ENCODE peak calls at places on chromosomes 4 and X, in seven cellular contexts. V, N, M, J, B, P and H are unnamed samples.
A peak's percentile ranks its signal among the peaks of the same experiment; 100 is the strongest.

GRCh38 chrX:106894978-106895452 is 8.1 kb downstream of the RIPPLY1 start:
- DNase-seq in V (peak; percentile 65), N (no peak), M (no peak), J (no peak), B (no peak), P (peak; percentile 7), H (no peak)

GRCh38 chrX:44025611-44026010 is 52.4 kb upstream of the NDP start:
- DNase-seq in V (no peak), N (no peak), M (no peak), J (no peak), B (no peak), P (no peak), H (no peak)

GRCh38 chrX:104922206-104922621 is 298.3 kb downstream of the TEX13A start:
- DNase-seq in V (no peak), N (peak; percentile 80), M (no peak), J (peak; percentile 28), B (peak; percentile 67), P (peak; percentile 17), H (peak; percentile 70)

GRCh38 chr4:166172619-166173018 is 299.6 kb downstream of the TLL1 start:
- DNase-seq in V (no peak), N (no peak), M (no peak), J (no peak), B (no peak), P (no peak), H (no peak)

GRCh38 chrX:150692296-150692695 is 900 bp upstream of the MTMR1 start:
- DNase-seq in V (no peak), N (no peak), M (no peak), J (no peak), B (no peak), P (no peak), H (no peak)

GRCh38 chrX:45758319-45758718 is 557.6 kb upstream of the DIPK2B start:
- DNase-seq in V (no peak), N (no peak), M (no peak), J (no peak), B (no peak), P (no peak), H (no peak)

GRCh38 chr4:19254476-19254875 is 997.2 kb upstream of the SLIT2 start:
- DNase-seq in V (no peak), N (no peak), M (no peak), J (no peak), B (no peak), P (no peak), H (no peak)

GRCh38 chr4:3495341-3495975 is 32.4 kb downstream of the DOK7 start:
- DNase-seq in V (no peak), N (no peak), M (no peak), J (no peak), B (no peak), P (no peak), H (no peak)

GRCh38 chrX:109624022-109624421 is 950 bp downstream of the KCNE5 start:
- DNase-seq in V (no peak), N (no peak), M (no peak), J (no peak), B (no peak), P (no peak), H (no peak)

GRCh38 chrX:48003758-48004457 is at the start of gene ZNF182:
- DNase-seq in V (peak; percentile 84), N (peak; percentile 93), M (peak; percentile 96), J (peak; percentile 86), B (peak; percentile 96), P (peak; percentile 92), H (peak; percentile 90)

GRCh38 chrX:149003863-149004660 is 501.0 kb downstream of the IDS start:
- DNase-seq in V (no peak), N (no peak), M (no peak), J (no peak), B (no peak), P (no peak), H (no peak)

GRCh38 chr4:112881842-112882241 is 167.6 kb upstream of the ANK2 start:
- DNase-seq in V (no peak), N (peak; percentile 33), M (no peak), J (no peak), B (no peak), P (no peak), H (no peak)

GRCh38 chr4:159105063-159105414 is 2.2 kb downstream of the RAPGEF2 start:
- DNase-seq in V (no peak), N (no peak), M (no peak), J (no peak), B (no peak), P (no peak), H (no peak)

GRCh38 chrX:55144697-55145096 is 55.9 kb downstream of the PAGE2 start:
- DNase-seq in V (no peak), N (no peak), M (no peak), J (no peak), B (no peak), P (no peak), H (no peak)

GRCh38 chrX:43165343-43165920 is 387.5 kb upstream of the PPP1R2C start:
- DNase-seq in V (no peak), N (no peak), M (no peak), J (no peak), B (no peak), P (no peak), H (no peak)

GRCh38 chr4:171785392-171785791 is 27.8 kb upstream of the GALNTL6 start:
- DNase-seq in V (no peak), N (no peak), M (no peak), J (no peak), B (no peak), P (no peak), H (no peak)

GRCh38 chr4:100075056-100075455 is 115.2 kb downstream of the DDIT4L start:
- DNase-seq in V (no peak), N (no peak), M (no peak), J (no peak), B (no peak), P (no peak), H (no peak)

GRCh38 chr4:108314900-108315589 is 146.3 kb upstream of the LEF1 start:
- DNase-seq in V (no peak), N (no peak), M (no peak), J (no peak), B (no peak), P (no peak), H (no peak)

GRCh38 chrX:23003121-23003520 is 3.4 kb downstream of the DDX53 start:
- DNase-seq in V (no peak), N (no peak), M (no peak), J (no peak), B (no peak), P (no peak), H (no peak)

GRCh38 chrX:10190367-10190766 is 33.6 kb downstream of the CLCN4 start:
- DNase-seq in V (no peak), N (peak; percentile 59), M (no peak), J (no peak), B (no peak), P (peak; percentile 47), H (peak; percentile 46)
- TF ChIP-seq CTCF in V (peak; percentile 48), N (peak; percentile 70), M (peak; percentile 72), J (peak; percentile 28), B (peak; percentile 45), P (peak; percentile 60), H (no peak)

DNA sequence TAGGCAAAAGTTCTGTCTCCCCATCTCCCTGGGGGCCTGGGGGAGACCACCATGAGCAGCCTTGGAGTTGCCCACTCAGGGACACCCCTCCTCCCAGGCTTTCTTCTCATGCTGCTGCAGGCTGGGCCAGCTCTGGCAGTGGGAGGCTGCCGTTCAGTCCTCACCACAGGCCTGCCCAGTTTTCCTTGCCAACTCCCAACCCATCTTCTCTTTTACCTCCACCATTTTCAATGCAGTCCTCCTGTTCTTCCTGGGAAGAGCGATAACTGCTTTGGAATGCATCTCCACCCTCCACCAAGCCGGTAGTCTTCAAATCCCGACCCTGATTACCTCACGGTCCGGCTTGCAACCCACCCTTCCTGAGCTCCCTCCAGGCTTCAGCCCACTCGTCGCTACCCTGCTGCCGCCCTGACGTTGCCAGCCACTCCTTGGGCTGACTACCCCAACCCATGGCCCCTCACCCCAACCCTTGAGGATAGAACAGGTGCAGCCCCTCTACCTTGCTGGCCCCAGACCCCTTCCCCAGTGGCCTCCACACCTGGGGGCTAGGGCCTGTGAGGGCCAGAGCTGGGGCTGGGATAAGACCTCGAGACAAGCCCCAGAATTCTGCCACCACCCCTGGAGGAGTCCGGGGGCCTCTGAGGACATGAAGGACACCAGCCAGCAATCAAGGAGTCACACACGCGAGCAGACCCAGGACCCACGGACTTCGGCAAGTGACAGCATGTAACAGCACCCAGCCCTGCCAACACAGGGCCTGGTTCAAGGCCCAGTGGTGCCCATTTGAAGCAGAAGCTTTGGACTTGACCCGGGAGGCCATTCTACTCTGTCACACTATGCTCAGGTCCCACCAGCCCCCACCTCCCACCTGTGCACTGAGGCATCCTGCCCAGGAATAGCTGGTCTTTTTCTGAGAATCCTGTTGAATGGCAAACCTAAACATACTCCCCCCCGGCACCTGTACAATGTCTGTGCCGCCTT is 9.2 kb downstream of the WDR1 start:
- DNase-seq in V (no peak), N (no peak), M (peak; percentile 66), J (no peak), B (no peak), P (no peak), H (no peak)
- H3K4me1 ChIP-seq in V (peaks cover 45% of the 10 kb centered on the region), N (peaks cover 16% of the 10 kb centered on the region), M (peaks cover 65% of the 10 kb centered on the region), J (peaks cover 31% of the 10 kb centered on the region), B (peaks cover 72% of the 10 kb centered on the region), P (peaks cover 39% of the 10 kb centered on the region), H (no peaks in the 10 kb centered on the region)

DNA sequence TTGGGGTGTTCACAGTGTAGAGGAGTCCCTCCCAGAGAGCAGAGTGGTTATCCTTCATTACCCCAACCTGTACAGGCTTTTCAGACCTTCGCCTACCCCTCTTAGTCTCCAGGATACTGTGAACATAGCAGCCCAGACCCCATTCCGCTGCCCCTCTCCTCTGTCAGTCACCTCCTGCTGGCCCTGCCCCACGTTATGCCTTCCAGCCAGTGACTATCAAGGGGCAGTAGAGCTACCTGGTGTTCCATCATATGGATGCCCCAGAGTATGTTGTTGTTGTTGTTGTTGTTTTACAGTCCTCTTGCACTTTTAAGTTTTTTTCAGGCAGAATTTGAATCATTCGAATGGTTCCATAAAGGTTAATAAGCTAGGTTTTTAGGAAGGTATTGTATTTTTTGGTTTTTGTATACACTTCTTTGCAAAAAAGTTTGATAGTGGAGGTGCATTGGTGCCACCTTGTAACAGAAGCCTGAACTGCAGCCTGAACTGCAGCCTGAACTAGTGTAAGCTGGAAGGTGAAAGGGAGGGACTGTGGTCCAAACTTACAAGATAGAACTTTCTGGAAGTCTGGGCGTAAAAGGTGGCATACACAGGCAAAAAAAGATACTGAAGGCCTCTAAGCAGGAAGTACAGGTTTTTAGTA is 101.4 kb upstream of the RAB40AL start:
- DNase-seq in V (no peak), N (peak; percentile 18), M (no peak), J (no peak), B (no peak), P (no peak), H (no peak)
- TF ChIP-seq CTCF in V (peak; percentile 35), N (no peak), M (peak; percentile 58), J (peak; percentile 29), B (peak; percentile 45), P (peak; percentile 45), H (peak; percentile 44)

GRCh38 chrX:72268601-72269365 is 8.3 kb downstream of the RPS4X start:
- DNase-seq in V (no peak), N (no peak), M (no peak), J (no peak), B (no peak), P (no peak), H (no peak)

GRCh38 chrX:72270316-72270866 is 6.7 kb downstream of the RPS4X start:
- DNase-seq in V (no peak), N (no peak), M (no peak), J (no peak), B (no peak), P (no peak), H (no peak)

GRCh38 chrX:72271091-72271490 is 6.0 kb downstream of the RPS4X start:
- DNase-seq in V (no peak), N (no peak), M (no peak), J (no peak), B (no peak), P (no peak), H (no peak)

GRCh38 chrX:72271812-72272211 is 5.2 kb downstream of the RPS4X start:
- DNase-seq in V (no peak), N (no peak), M (no peak), J (no peak), B (no peak), P (no peak), H (no peak)

GRCh38 chrX:72269671-72270251 is 7.3 kb downstream of the RPS4X start:
- DNase-seq in V (no peak), N (no peak), M (no peak), J (no peak), B (no peak), P (peak; percentile 4), H (no peak)
- H3K4me1 ChIP-seq in V (peaks cover 38% of the 10 kb centered on the region), N (no peaks in the 10 kb centered on the region), M (no peaks in the 10 kb centered on the region), J (no peaks in the 10 kb centered on the region), B (no peaks in the 10 kb centered on the region), P (no peaks in the 10 kb centered on the region), H (no peaks in the 10 kb centered on the region)